ENCODE peak calls at places on chromosomes 3 and 15, in four cellular contexts. E, R, U and H are unnamed samples.

GRCh38 chr3:113035387-113035982 is 44.7 kb downstream of the GTPBP8 start:
- DNase-seq in E (peak; percentile 80), R (peak; percentile 86), U (peak; percentile 64), H (peak; percentile 49)

GRCh38 chr3:12886106-12886679 is 44.8 kb upstream of the RPL32 start:
- DNase-seq in E (no peak), R (no peak), U (peak; percentile 67), H (peak; percentile 54)

GRCh38 chr15:25226360-25226759 is 212.5 kb downstream of the UBE3A start:
- DNase-seq in E (no peak), R (no peak), U (no peak), H (no peak)

GRCh38 chr15:71056111-71056510 is 59.2 kb upstream of the THSD4 start:
- DNase-seq in E (no peak), R (no peak), U (no peak), H (no peak)

GRCh38 chr15:61780278-61780677 is 280.0 kb downstream of the VPS13C start:
- DNase-seq in E (no peak), R (no peak), U (no peak), H (no peak)

GRCh38 chr3:152621006-152621868 is 213.7 kb upstream of the P2RY1 start:
- DNase-seq in E (peak; percentile 19), R (no peak), U (no peak), H (no peak)

GRCh38 chr3:129352045-129352444 is 73.4 kb downstream of the HMCES start:
- DNase-seq in E (no peak), R (peak; percentile 2), U (no peak), H (peak; percentile 39)

GRCh38 chr3:162586591-162586990 is 1090.0 kb downstream of the OTOL1 start:
- DNase-seq in E (peak; percentile 15), R (peak; percentile 80), U (no peak), H (no peak)

GRCh38 chr3:68878322-68878721 is 54.0 kb downstream of the TAFA4 start:
- DNase-seq in E (peak; percentile 36), R (peak; percentile 21), U (no peak), H (peak; percentile 16)

GRCh38 chr3:11582123-11582968 is 61.4 kb downstream of the VGLL4 start:
- DNase-seq in E (peak; percentile 82), R (no peak), U (no peak), H (peak; percentile 31)

GRCh38 chr15:34018021-34018645 is 20.9 kb downstream of the AVEN start:
- DNase-seq in E (no peak), R (no peak), U (no peak), H (no peak)

GRCh38 chr15:99545605-99546004 is 20.2 kb upstream of the MEF2A start:
- DNase-seq in E (no peak), R (no peak), U (no peak), H (no peak)

GRCh38 chr3:15324335-15324734 is 8.1 kb downstream of the SH3BP5 start:
- DNase-seq in E (no peak), R (no peak), U (no peak), H (no peak)

GRCh38 chr3:154538566-154539360 is 108.8 kb upstream of the GPR149 start:
- DNase-seq in E (no peak), R (peak; percentile 10), U (no peak), H (no peak)

GRCh38 chr3:181711325-181712135 is at the start of gene SOX2:
- DNase-seq in E (peak; percentile 93), R (peak; percentile 69), U (peak; percentile 98), H (peak; percentile 97)

GRCh38 chr3:57758686-57759085 is 2.6 kb downstream of the SLMAP start:
- DNase-seq in E (no peak), R (peak; percentile 50), U (no peak), H (no peak)
- H3K4me3 ChIP-seq in E (peak overlapping the region; percentile 78), R (peak overlapping the region; percentile 90), U (peak overlapping the region; percentile 9), H (peak overlapping the region; percentile 80)

GRCh38 chr3:41162981-41163380 is 36.3 kb upstream of the CTNNB1 start:
- DNase-seq in E (no peak), R (no peak), U (no peak), H (no peak)
- H3K9me2 ChIP-seq in E (no peaks in the 10 kb centered on the region), R (no peaks in the 10 kb centered on the region), U (no peaks in the 10 kb centered on the region), H (no peaks in the 10 kb centered on the region)

GRCh38 chr3:150436161-150436560 is 28.1 kb downstream of the TSC22D2 start:
- DNase-seq in E (no peak), R (no peak), U (no peak), H (no peak)
- H3K79me2 ChIP-seq in E (peaks cover 100% of the 10 kb centered on the region), R (peaks cover 94% of the 10 kb centered on the region), U (peaks cover 57% of the 10 kb centered on the region), H (peaks cover 21% of the 10 kb centered on the region)

GRCh38 chr15:82571722-82572222 is 31.5 kb upstream of the RPS17 start:
- DNase-seq in E (peak; percentile 75), R (peak; percentile 56), U (no peak), H (no peak)
- H3K4me3 ChIP-seq in E (no peak overlapping the region), R (peak overlapping the region; percentile 56), U (no peak overlapping the region), H (no peak overlapping the region)

GRCh38 chr3:78360849-78361248 is 1321.0 kb downstream of the ROBO2 start:
- DNase-seq in E (no peak), R (no peak), U (no peak), H (no peak)
- H3K9me2 ChIP-seq in E (no peaks in the 10 kb centered on the region), R (no peaks in the 10 kb centered on the region), U (no peaks in the 10 kb centered on the region), H (no peaks in the 10 kb centered on the region)

GRCh38 chr3:105555206-105555605 is 188.5 kb downstream of the ALCAM start:
- DNase-seq in E (no peak), R (no peak), U (no peak), H (no peak)

DNA sequence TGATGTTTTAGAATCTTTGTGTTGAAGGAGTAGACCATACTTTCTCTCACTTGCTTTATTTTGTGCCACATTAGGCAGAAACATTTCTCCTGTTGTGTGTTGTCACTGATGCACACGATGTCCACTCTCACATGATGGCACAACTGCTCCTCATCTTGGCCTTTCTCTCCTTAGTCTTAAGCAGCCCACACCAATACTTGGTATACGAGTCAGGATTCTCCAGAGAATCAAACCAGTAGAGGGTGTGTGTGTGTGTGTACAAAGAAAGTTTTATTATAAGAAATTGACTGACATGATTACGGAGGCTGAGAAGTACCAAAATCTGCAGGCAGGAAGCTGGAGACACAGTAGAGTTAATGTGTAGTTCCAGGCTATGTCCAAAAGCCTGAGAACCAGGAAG is 187.1 kb downstream of the ALCAM start:
- DNase-seq in E (no peak), R (peak; percentile 28), U (no peak), H (no peak)
- H3K79me2 ChIP-seq in E (no peaks in the 10 kb centered on the region), R (no peaks in the 10 kb centered on the region), U (no peaks in the 10 kb centered on the region), H (no peaks in the 10 kb centered on the region)

GRCh38 chr3:148791296-148791695 is 36.3 kb upstream of the CPB1 start:
- DNase-seq in E (no peak), R (no peak), U (no peak), H (no peak)
- H3K4me3 ChIP-seq in E (no peak overlapping the region), R (no peak overlapping the region), U (no peak overlapping the region), H (no peak overlapping the region)

GRCh38 chr3:71033681-71034220 is 549.8 kb downstream of the FOXP1 start:
- DNase-seq in E (no peak), R (no peak), U (no peak), H (peak; percentile 25)

GRCh38 chr3:71035886-71036285 is 547.6 kb downstream of the FOXP1 start:
- DNase-seq in E (no peak), R (no peak), U (no peak), H (no peak)

GRCh38 chr3:71035314-71035713 is 548.2 kb downstream of the FOXP1 start:
- DNase-seq in E (no peak), R (peak; percentile 95), U (no peak), H (no peak)

DNA sequence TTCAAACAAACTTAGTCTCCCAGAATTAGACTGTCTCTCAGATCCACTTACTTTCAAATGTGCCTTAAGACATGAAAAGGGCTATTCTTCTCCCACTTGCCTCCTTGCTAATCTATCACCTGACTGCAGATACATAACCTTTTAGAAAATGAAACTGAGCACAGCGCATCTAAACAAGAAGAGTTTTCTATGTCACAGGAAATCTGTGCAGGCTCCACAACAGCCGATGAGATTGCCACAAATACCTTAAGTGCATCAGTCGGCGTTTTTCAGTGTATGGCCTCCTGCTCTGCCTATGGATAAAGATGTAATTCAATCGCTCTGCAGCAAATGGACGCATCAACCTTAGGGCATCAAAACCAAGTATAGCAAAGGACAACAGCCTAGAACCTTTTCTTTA is 544.2 kb downstream of the FOXP1 start:
- DNase-seq in E (no peak), R (no peak), U (peak; percentile 93), H (no peak)
- H3K9me2 ChIP-seq in E (no peaks in the 10 kb centered on the region), R (no peaks in the 10 kb centered on the region), U (no peaks in the 10 kb centered on the region), H (no peaks in the 10 kb centered on the region)

GRCh38 chr3:170429050-170429449 is 10.4 kb downstream of the CLDN11 start:
- DNase-seq in E (no peak), R (no peak), U (peak; percentile 92), H (no peak)
- H3K79me2 ChIP-seq in E (no peaks in the 10 kb centered on the region), R (no peaks in the 10 kb centered on the region), U (no peaks in the 10 kb centered on the region), H (no peaks in the 10 kb centered on the region)